ENCODE peak calls at places on chromosomes 7 and 10, in four cellular contexts. J, X, A and W are unnamed samples.

GRCh38 chr10:42836771-42837468 is 54.3 kb downstream of the BMS1 start:
- DNase-seq in J (no peak), X (no peak), A (no peak), W (no peak)

GRCh38 chr7:22733761-22734160 is 6.8 kb downstream of the IL6 start:
- DNase-seq in J (no peak), X (no peak), A (no peak), W (no peak)

GRCh38 chr10:71218046-71218832 is 5.9 kb downstream of the UNC5B start:
- DNase-seq in J (peak; percentile 54), X (no peak), A (no peak), W (no peak)

GRCh38 chr10:11863353-11864105 is 40.4 kb downstream of the PROSER2 start:
- DNase-seq in J (no peak), X (peak; percentile 57), A (peak; percentile 40), W (no peak)

GRCh38 chr7:121195010-121195409 is 133.8 kb upstream of the WNT16 start:
- DNase-seq in J (no peak), X (no peak), A (no peak), W (no peak)

GRCh38 chr10:91043173-91043910 is 122.5 kb upstream of the ANKRD1 start:
- DNase-seq in J (no peak), X (peak; percentile 10), A (no peak), W (no peak)

GRCh38 chr7:44964831-44965440 is 13.9 kb downstream of the MYO1G start:
- DNase-seq in J (no peak), X (no peak), A (no peak), W (no peak)

GRCh38 chr7:95213809-95214492 is 110.4 kb downstream of the PON1 start:
- DNase-seq in J (peak; percentile 45), X (no peak), A (no peak), W (no peak)

GRCh38 chr7:157930926-157931466 is 594.2 kb downstream of the DNAJB6 start:
- DNase-seq in J (no peak), X (no peak), A (no peak), W (peak; percentile 85)

GRCh38 chr10:113528876-113529275 is 24.0 kb upstream of the HABP2 start:
- DNase-seq in J (no peak), X (no peak), A (no peak), W (no peak)

GRCh38 chr10:102731222-102731800 is 12.4 kb upstream of the WBP1L start:
- DNase-seq in J (no peak), X (no peak), A (no peak), W (no peak)

GRCh38 chr10:96830511-96831199 is 1.4 kb upstream of the LCOR start:
- DNase-seq in J (peak; percentile 76), X (peak; percentile 61), A (peak; percentile 75), W (no peak)